ENCODE peak calls at places on chromosome 15, in nine cellular contexts. A is upper lobe of left lung, X is fibroblast of the aortic adventitia, E is choroid plexus epithelial cell, J is epithelial cell of esophagus, Q is neural progenitor cell, T is omental fat pad, O is stomach, R is WTC11. V is an unnamed sample.

GRCh38 chr15:38564557-38565286 is at the start of gene RASGRP1:
- DNase-seq in A (peak), X (peak), E (peak), J (peak), Q (peak), T (no peak), O (peak), R (peak), V (peak)

GRCh38 chr15:77516076-77516475 is 95.4 kb downstream of the HMG20A start:
- DNase-seq in A (no peak), X (peak), E (no peak), J (no peak), Q (no peak), T (no peak), O (no peak), R (no peak), V (no peak)

GRCh38 chr15:69780374-69780773 is 317.3 kb downstream of the TLE3 start:
- DNase-seq in A (no peak), X (peak), E (no peak), J (no peak), Q (no peak), T (no peak), O (no peak), R (no peak), V (no peak)

GRCh38 chr15:79849789-79850188 is 47.0 kb downstream of the MTHFS start:
- DNase-seq in A (no peak), X (peak), E (peak), J (peak), Q (peak), T (no peak), O (peak), R (peak), V (peak)

GRCh38 chr15:72231847-72232461 is 964 bp upstream of the PKM start:
- DNase-seq in A (no peak), X (peak), E (peak), J (peak), Q (peak), T (no peak), O (peak), R (no peak), V (no peak)

GRCh38 chr15:41285285-41285684 is 47.1 kb downstream of the OIP5 start:
- DNase-seq in A (no peak), X (no peak), E (peak), J (no peak), Q (peak), T (no peak), O (no peak), R (no peak), V (no peak)

GRCh38 chr15:46080018-46080417 is 445.2 kb downstream of the SQOR start:
- DNase-seq in A (peak), X (no peak), E (no peak), J (no peak), Q (peak), T (no peak), O (no peak), R (peak), V (no peak)

GRCh38 chr15:63931556-63931955 is 97.8 kb upstream of the HERC1 start:
- DNase-seq in A (no peak), X (no peak), E (no peak), J (no peak), Q (no peak), T (no peak), O (peak), R (no peak), V (no peak)

GRCh38 chr15:39468828-39469227 is 112.1 kb upstream of the THBS1 start:
- DNase-seq in A (no peak), X (no peak), E (peak), J (no peak), Q (no peak), T (no peak), O (no peak), R (no peak), V (no peak)

GRCh38 chr15:40549894-40550293 is 14.9 kb downstream of the CCDC32 start:
- DNase-seq in A (no peak), X (no peak), E (no peak), J (no peak), Q (no peak), T (no peak), O (peak), R (no peak), V (no peak)

GRCh38 chr15:91469627-91470567 is 369.8 kb downstream of the SV2B start:
- DNase-seq in A (no peak), X (no peak), E (no peak), J (no peak), Q (no peak), T (no peak), O (peak), R (no peak), V (no peak)

GRCh38 chr15:40115670-40116093 is 7.0 kb upstream of the BMF start:
- DNase-seq in A (peak), X (no peak), E (peak), J (peak), Q (no peak), T (no peak), O (peak), R (peak), V (no peak)

GRCh38 chr15:29139540-29140459 is 129.8 kb downstream of the NSMCE3 start:
- DNase-seq in A (peak), X (peak), E (peak), J (peak), Q (peak), T (no peak), O (peak), R (peak), V (peak)

GRCh38 chr15:71885390-71885789 is 75.0 kb downstream of the NR2E3 start:
- DNase-seq in A (no peak), X (no peak), E (no peak), J (no peak), Q (peak), T (no peak), O (no peak), R (no peak), V (no peak)

GRCh38 chr15:75590239-75590638 is 11.1 kb upstream of the PTPN9 start:
- DNase-seq in A (no peak), X (no peak), E (no peak), J (no peak), Q (no peak), T (no peak), O (no peak), R (no peak), V (no peak)

GRCh38 chr15:70215951-70216350 is 118.2 kb upstream of the TLE3 start:
- DNase-seq in A (no peak), X (no peak), E (no peak), J (no peak), Q (no peak), T (no peak), O (no peak), R (no peak), V (no peak)

GRCh38 chr15:53625962-53626845 is 133.3 kb downstream of the WDR72 start:
- DNase-seq in A (peak), X (no peak), E (no peak), J (no peak), Q (peak), T (no peak), O (no peak), R (no peak), V (no peak)

GRCh38 chr15:74377831-74378766 is 10.7 kb upstream of the CYP11A1 start:
- DNase-seq in A (no peak), X (no peak), E (no peak), J (peak), Q (no peak), T (no peak), O (no peak), R (peak), V (no peak)

GRCh38 chr15:101561584-101561906 is 72.0 kb upstream of the PCSK6 start:
- DNase-seq in A (peak), X (no peak), E (no peak), J (no peak), Q (no peak), T (no peak), O (no peak), R (no peak), V (no peak)

GRCh38 chr15:39587910-39588530 is 7.1 kb downstream of the THBS1 start:
- DNase-seq in A (peak), X (peak), E (peak), J (peak), Q (no peak), T (no peak), O (no peak), R (no peak), V (no peak)

GRCh38 chr15:30649952-30650929 is 24.3 kb downstream of the ARHGAP11B start:
- DNase-seq in A (no peak), X (peak), E (peak), J (peak), Q (no peak), T (no peak), O (no peak), R (no peak), V (no peak)

GRCh38 chr15:66472176-66472999 is 25.2 kb downstream of the SNAPC5 start:
- DNase-seq in A (no peak), X (peak), E (peak), J (no peak), Q (no peak), T (no peak), O (no peak), R (no peak), V (no peak)

GRCh38 chr15:79164465-79164864 is 73.9 kb upstream of the RASGRF1 start:
- DNase-seq in A (no peak), X (no peak), E (no peak), J (no peak), Q (no peak), T (no peak), O (no peak), R (no peak), V (no peak)

GRCh38 chr15:74633781-74634180 is 18.1 kb downstream of the CLK3 start:
- DNase-seq in A (no peak), X (no peak), E (no peak), J (no peak), Q (no peak), T (no peak), O (no peak), R (no peak), V (no peak)

GRCh38 chr15:55916666-55917409 is 76.6 kb downstream of the NEDD4 start:
- DNase-seq in A (no peak), X (peak), E (peak), J (peak), Q (peak), T (no peak), O (no peak), R (no peak), V (no peak)

GRCh38 chr15:70742928-70743327 is 20.4 kb downstream of the UACA start:
- DNase-seq in A (no peak), X (no peak), E (peak), J (no peak), Q (no peak), T (no peak), O (no peak), R (no peak), V (no peak)

GRCh38 chr15:69593488-69593887 is 140.9 kb downstream of the RPLP1 start:
- DNase-seq in A (no peak), X (no peak), E (no peak), J (no peak), Q (no peak), T (no peak), O (no peak), R (no peak), V (no peak)

GRCh38 chr15:65052956-65053355 is 7.8 kb downstream of the SLC51B start:
- DNase-seq in A (no peak), X (no peak), E (no peak), J (no peak), Q (no peak), T (no peak), O (no peak), R (no peak), V (no peak)

GRCh38 chr15:101167791-101168462 is 83.9 kb downstream of the CHSY1 start:
- DNase-seq in A (peak), X (peak), E (peak), J (peak), Q (no peak), T (peak), O (peak), R (no peak), V (no peak)

GRCh38 chr15:29106551-29107290 is 162.9 kb downstream of the NSMCE3 start:
- DNase-seq in A (peak), X (no peak), E (peak), J (no peak), Q (no peak), T (no peak), O (no peak), R (no peak), V (no peak)

GRCh38 chr15:34684351-34684750 is 70.4 kb downstream of the GJD2 start:
- DNase-seq in A (no peak), X (no peak), E (no peak), J (peak), Q (no peak), T (no peak), O (no peak), R (no peak), V (no peak)

GRCh38 chr15:78351539-78351938 is 11.4 kb downstream of the CRABP1 start:
- DNase-seq in A (no peak), X (no peak), E (no peak), J (no peak), Q (no peak), T (no peak), O (no peak), R (no peak), V (no peak)

GRCh38 chr15:72873379-72874233 is 90.0 kb upstream of the ADPGK start:
- DNase-seq in A (no peak), X (peak), E (no peak), J (no peak), Q (no peak), T (no peak), O (no peak), R (no peak), V (no peak)

GRCh38 chr15:82980986-82981385 is 5.0 kb upstream of the RAMAC start:
- DNase-seq in A (no peak), X (no peak), E (no peak), J (no peak), Q (peak), T (no peak), O (no peak), R (no peak), V (no peak)

GRCh38 chr15:39598186-39598850 is 17.4 kb downstream of the THBS1 start:
- DNase-seq in A (no peak), X (peak), E (no peak), J (peak), Q (no peak), T (no peak), O (no peak), R (no peak), V (no peak)

GRCh38 chr15:79418693-79419279 is 13.3 kb upstream of the MINAR1 start:
- DNase-seq in A (no peak), X (no peak), E (peak), J (no peak), Q (peak), T (no peak), O (no peak), R (no peak), V (no peak)

GRCh38 chr15:52653451-52653964 is 25.7 kb downstream of the ATOSA start:
- DNase-seq in A (no peak), X (peak), E (peak), J (peak), Q (peak), T (no peak), O (no peak), R (no peak), V (no peak)

GRCh38 chr15:71792521-71792920 is 17.8 kb upstream of the NR2E3 start:
- DNase-seq in A (no peak), X (peak), E (peak), J (peak), Q (no peak), T (no peak), O (no peak), R (no peak), V (no peak)

GRCh38 chr15:48800811-48801460 is 9.9 kb downstream of the CEP152 start:
- DNase-seq in A (no peak), X (peak), E (peak), J (peak), Q (no peak), T (no peak), O (no peak), R (no peak), V (no peak)
- TF ChIP-seq CTCF in A (peak), X (peak), E (peak), J (peak), Q (peak), T (no peak), O (no peak), R (no peak), V (peak)

GRCh38 chr15:84881520-84881830 is 3.0 kb upstream of the SLC28A1 start:
- DNase-seq in A (no peak), X (no peak), E (no peak), J (peak), Q (no peak), T (no peak), O (no peak), R (no peak), V (no peak)
- TF ChIP-seq CTCF in A (no peak), X (no peak), E (no peak), J (no peak), Q (no peak), T (no peak), O (no peak), R (no peak), V (no peak)

DNA sequence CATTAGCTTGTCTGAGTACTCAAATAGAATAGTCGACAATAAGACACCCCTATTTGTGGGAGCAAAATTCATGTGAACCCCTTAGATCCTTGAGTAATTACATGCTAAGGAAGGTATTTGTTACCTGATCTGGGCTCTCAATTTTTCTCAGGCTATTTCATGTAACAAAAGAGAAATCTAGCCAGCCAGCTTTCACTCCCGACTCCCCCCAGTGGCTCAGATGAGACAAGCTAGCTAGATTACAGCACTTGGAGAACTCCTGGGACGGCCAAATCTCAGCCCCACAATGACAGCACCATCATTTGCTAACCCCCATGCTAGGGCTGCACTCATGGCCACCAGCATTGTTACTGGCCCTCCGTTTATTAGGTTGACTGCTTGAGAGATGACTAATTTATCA is 41.3 kb downstream of the GLDN start:
- DNase-seq in A (no peak), X (peak), E (peak), J (peak), Q (peak), T (no peak), O (no peak), R (peak), V (peak)
- TF ChIP-seq CTCF in A (peak), X (peak), E (peak), J (peak), Q (peak), T (no peak), O (no peak), R (no peak), V (peak)

GRCh38 chr15:58981808-58982475 is 5.5 kb upstream of the RNF111 start:
- DNase-seq in A (no peak), X (no peak), E (peak), J (no peak), Q (no peak), T (no peak), O (no peak), R (no peak), V (no peak)

GRCh38 chr15:58985443-58985842 is 2.0 kb upstream of the RNF111 start:
- DNase-seq in A (no peak), X (peak), E (peak), J (peak), Q (peak), T (no peak), O (no peak), R (peak), V (no peak)

GRCh38 chr15:58987036-58987435 is 427 bp upstream of the RNF111 start:
- DNase-seq in A (no peak), X (no peak), E (peak), J (no peak), Q (no peak), T (no peak), O (no peak), R (no peak), V (no peak)

GRCh38 chr15:58988011-58988785 is 735 bp downstream of the RNF111 start:
- DNase-seq in A (peak), X (peak), E (peak), J (peak), Q (peak), T (no peak), O (peak), R (peak), V (peak)

GRCh38 chr15:58987501-58988010 is at the start of gene RNF111:
- DNase-seq in A (peak), X (peak), E (peak), J (peak), Q (peak), T (peak), O (peak), R (peak), V (peak)
- TF ChIP-seq CTCF in A (peak), X (no peak), E (no peak), J (no peak), Q (no peak), T (no peak), O (no peak), R (no peak), V (no peak)

GRCh38 chr15:89130194-89130593 is 41.9 kb downstream of the ABHD2 start:
- DNase-seq in A (no peak), X (no peak), E (no peak), J (no peak), Q (no peak), T (no peak), O (no peak), R (no peak), V (no peak)

GRCh38 chr15:89128320-89129122 is 40.3 kb downstream of the ABHD2 start:
- DNase-seq in A (no peak), X (no peak), E (no peak), J (no peak), Q (no peak), T (no peak), O (no peak), R (no peak), V (no peak)

GRCh38 chr15:89129123-89129815 is 41.0 kb downstream of the ABHD2 start:
- DNase-seq in A (peak), X (peak), E (peak), J (peak), Q (peak), T (no peak), O (peak), R (peak), V (peak)

GRCh38 chr15:89127054-89127702 is 38.9 kb downstream of the ABHD2 start:
- DNase-seq in A (no peak), X (peak), E (no peak), J (peak), Q (no peak), T (no peak), O (no peak), R (no peak), V (no peak)

GRCh38 chr15:89129816-89130134 is 41.5 kb downstream of the ABHD2 start:
- DNase-seq in A (no peak), X (no peak), E (no peak), J (no peak), Q (no peak), T (no peak), O (no peak), R (no peak), V (no peak)
- TF ChIP-seq CTCF in A (no peak), X (no peak), E (no peak), J (no peak), Q (no peak), T (no peak), O (no peak), R (no peak), V (no peak)

GRCh38 chr15:99057697-99058420 is 47.0 kb upstream of the SYNM start:
- DNase-seq in A (no peak), X (no peak), E (no peak), J (peak), Q (no peak), T (no peak), O (no peak), R (no peak), V (no peak)

GRCh38 chr15:99062226-99062625 is 42.7 kb upstream of the SYNM start:
- DNase-seq in A (no peak), X (no peak), E (no peak), J (no peak), Q (no peak), T (no peak), O (no peak), R (no peak), V (no peak)

GRCh38 chr15:99058421-99058870 is 46.4 kb upstream of the SYNM start:
- DNase-seq in A (peak), X (no peak), E (no peak), J (no peak), Q (no peak), T (no peak), O (no peak), R (no peak), V (no peak)

GRCh38 chr15:99057020-99057419 is 47.9 kb upstream of the SYNM start:
- DNase-seq in A (no peak), X (no peak), E (no peak), J (no peak), Q (peak), T (no peak), O (no peak), R (peak), V (no peak)

GRCh38 chr15:99059010-99059981 is 45.6 kb upstream of the SYNM start:
- DNase-seq in A (peak), X (peak), E (peak), J (peak), Q (peak), T (peak), O (peak), R (peak), V (peak)
- TF ChIP-seq CTCF in A (peak), X (peak), E (peak), J (peak), Q (peak), T (peak), O (no peak), R (peak), V (peak)

V was measured in endothelial cell.